ENCODE peak calls at places on chromosomes 16 and 17, in six cellular contexts. One of them, this sample, is unnamed.
A peak's percentile ranks its signal among the peaks of the same experiment; 100 is the strongest.

GRCh38 chr16:78072275-78072674 is 27.2 kb upstream of the WWOX start:
- DNase-seq in stimulated activated CD4-positive, alpha-beta T cell treated with anti-CD3 and anti-CD28 coated beads, Interleukin-1b, Interleukin-23, amount 100 ng/mL, for 4 hours: no peak
- DNase-seq in left ventricle myocardium inferior: no peak
- DNase-seq in GM12864: no peak
- DNase-seq in fibroblast of the aortic adventitia: no peak
- DNase-seq in activated effector memory CD4-positive, alpha-beta T cell treated with anti-CD3 and anti-CD28 coated beads, Interleukin-2, amount 50 U/mL, for 16 hours: no peak
- DNase-seq in this sample: no peak

GRCh38 chr16:57615813-57616212 is 12.6 kb upstream of the ADGRG1 start:
- DNase-seq in left ventricle myocardium inferior: no peak
- DNase-seq in stimulated activated CD4-positive, alpha-beta T cell treated with anti-CD3 and anti-CD28 coated beads, Interleukin-1b, Interleukin-23, amount 100 ng/mL, for 4 hours: no peak
- DNase-seq in GM12864: no peak
- DNase-seq in fibroblast of the aortic adventitia: no peak
- DNase-seq in activated effector memory CD4-positive, alpha-beta T cell treated with anti-CD3 and anti-CD28 coated beads, Interleukin-2, amount 50 U/mL, for 16 hours: peak; percentile 9
- DNase-seq in this sample: no peak

GRCh38 chr17:40517286-40517662 is 15.9 kb upstream of the TNS4 start:
- DNase-seq in stimulated activated CD4-positive, alpha-beta T cell treated with anti-CD3 and anti-CD28 coated beads, Interleukin-1b, Interleukin-23, amount 100 ng/mL, for 4 hours: no peak
- DNase-seq in fibroblast of the aortic adventitia: no peak
- DNase-seq in activated effector memory CD4-positive, alpha-beta T cell treated with anti-CD3 and anti-CD28 coated beads, Interleukin-2, amount 50 U/mL, for 16 hours: peak; percentile 33
- DNase-seq in GM12864: no peak
- DNase-seq in left ventricle myocardium inferior: no peak
- DNase-seq in this sample: no peak

GRCh38 chr17:80268427-80268826 is 7.8 kb downstream of the RNF213 start:
- DNase-seq in fibroblast of the aortic adventitia: no peak
- DNase-seq in left ventricle myocardium inferior: no peak
- DNase-seq in GM12864: no peak
- DNase-seq in activated effector memory CD4-positive, alpha-beta T cell treated with anti-CD3 and anti-CD28 coated beads, Interleukin-2, amount 50 U/mL, for 16 hours: no peak
- DNase-seq in stimulated activated CD4-positive, alpha-beta T cell treated with anti-CD3 and anti-CD28 coated beads, Interleukin-1b, Interleukin-23, amount 100 ng/mL, for 4 hours: no peak
- DNase-seq in this sample: no peak

GRCh38 chr17:45752246-45752645 is 31.9 kb upstream of the CRHR1 start:
- DNase-seq in left ventricle myocardium inferior: no peak
- DNase-seq in stimulated activated CD4-positive, alpha-beta T cell treated with anti-CD3 and anti-CD28 coated beads, Interleukin-1b, Interleukin-23, amount 100 ng/mL, for 4 hours: no peak
- DNase-seq in fibroblast of the aortic adventitia: no peak
- DNase-seq in GM12864: no peak
- DNase-seq in activated effector memory CD4-positive, alpha-beta T cell treated with anti-CD3 and anti-CD28 coated beads, Interleukin-2, amount 50 U/mL, for 16 hours: no peak
- DNase-seq in this sample: no peak

GRCh38 chr17:74433421-74434121 is 1.7 kb downstream of the GPRC5C start:
- DNase-seq in fibroblast of the aortic adventitia: no peak
- DNase-seq in left ventricle myocardium inferior: no peak
- DNase-seq in stimulated activated CD4-positive, alpha-beta T cell treated with anti-CD3 and anti-CD28 coated beads, Interleukin-1b, Interleukin-23, amount 100 ng/mL, for 4 hours: no peak
- DNase-seq in GM12864: no peak
- DNase-seq in activated effector memory CD4-positive, alpha-beta T cell treated with anti-CD3 and anti-CD28 coated beads, Interleukin-2, amount 50 U/mL, for 16 hours: no peak
- DNase-seq in this sample: no peak

GRCh38 chr16:86868070-86868469 is 289.7 kb downstream of the FOXL1 start:
- DNase-seq in GM12864: no peak
- DNase-seq in activated effector memory CD4-positive, alpha-beta T cell treated with anti-CD3 and anti-CD28 coated beads, Interleukin-2, amount 50 U/mL, for 16 hours: no peak
- DNase-seq in stimulated activated CD4-positive, alpha-beta T cell treated with anti-CD3 and anti-CD28 coated beads, Interleukin-1b, Interleukin-23, amount 100 ng/mL, for 4 hours: no peak
- DNase-seq in left ventricle myocardium inferior: no peak
- DNase-seq in fibroblast of the aortic adventitia: no peak
- DNase-seq in this sample: no peak

GRCh38 chr17:56322991-56323390 is 169.7 kb downstream of the ANKFN1 start:
- DNase-seq in GM12864: no peak
- DNase-seq in activated effector memory CD4-positive, alpha-beta T cell treated with anti-CD3 and anti-CD28 coated beads, Interleukin-2, amount 50 U/mL, for 16 hours: no peak
- DNase-seq in stimulated activated CD4-positive, alpha-beta T cell treated with anti-CD3 and anti-CD28 coated beads, Interleukin-1b, Interleukin-23, amount 100 ng/mL, for 4 hours: no peak
- DNase-seq in left ventricle myocardium inferior: no peak
- DNase-seq in fibroblast of the aortic adventitia: no peak
- DNase-seq in this sample: no peak

GRCh38 chr17:30173649-30174048 is 57.0 kb downstream of the NSRP1 start:
- DNase-seq in activated effector memory CD4-positive, alpha-beta T cell treated with anti-CD3 and anti-CD28 coated beads, Interleukin-2, amount 50 U/mL, for 16 hours: no peak
- DNase-seq in left ventricle myocardium inferior: no peak
- DNase-seq in GM12864: peak; percentile 31
- DNase-seq in stimulated activated CD4-positive, alpha-beta T cell treated with anti-CD3 and anti-CD28 coated beads, Interleukin-1b, Interleukin-23, amount 100 ng/mL, for 4 hours: no peak
- DNase-seq in fibroblast of the aortic adventitia: peak; percentile 28
- DNase-seq in this sample: no peak

GRCh38 chr17:56595831-56596740 is 2.6 kb downstream of the NOG start:
- DNase-seq in activated effector memory CD4-positive, alpha-beta T cell treated with anti-CD3 and anti-CD28 coated beads, Interleukin-2, amount 50 U/mL, for 16 hours: no peak
- DNase-seq in left ventricle myocardium inferior: no peak
- DNase-seq in fibroblast of the aortic adventitia: no peak
- DNase-seq in GM12864: no peak
- DNase-seq in stimulated activated CD4-positive, alpha-beta T cell treated with anti-CD3 and anti-CD28 coated beads, Interleukin-1b, Interleukin-23, amount 100 ng/mL, for 4 hours: no peak
- DNase-seq in this sample: no peak

GRCh38 chr16:68645494-68646388 is 631 bp downstream of the CDH3 start:
- DNase-seq in activated effector memory CD4-positive, alpha-beta T cell treated with anti-CD3 and anti-CD28 coated beads, Interleukin-2, amount 50 U/mL, for 16 hours: no peak
- DNase-seq in left ventricle myocardium inferior: no peak
- DNase-seq in fibroblast of the aortic adventitia: no peak
- DNase-seq in GM12864: no peak
- DNase-seq in stimulated activated CD4-positive, alpha-beta T cell treated with anti-CD3 and anti-CD28 coated beads, Interleukin-1b, Interleukin-23, amount 100 ng/mL, for 4 hours: no peak
- DNase-seq in this sample: no peak

GRCh38 chr16:50288920-50289319 is 22.6 kb downstream of the ADCY7 start:
- DNase-seq in left ventricle myocardium inferior: no peak
- DNase-seq in activated effector memory CD4-positive, alpha-beta T cell treated with anti-CD3 and anti-CD28 coated beads, Interleukin-2, amount 50 U/mL, for 16 hours: no peak
- DNase-seq in GM12864: no peak
- DNase-seq in stimulated activated CD4-positive, alpha-beta T cell treated with anti-CD3 and anti-CD28 coated beads, Interleukin-1b, Interleukin-23, amount 100 ng/mL, for 4 hours: no peak
- DNase-seq in fibroblast of the aortic adventitia: no peak
- DNase-seq in this sample: no peak

GRCh38 chr17:39487946-39488345 is 26.7 kb downstream of the CDK12 start:
- DNase-seq in stimulated activated CD4-positive, alpha-beta T cell treated with anti-CD3 and anti-CD28 coated beads, Interleukin-1b, Interleukin-23, amount 100 ng/mL, for 4 hours: no peak
- DNase-seq in activated effector memory CD4-positive, alpha-beta T cell treated with anti-CD3 and anti-CD28 coated beads, Interleukin-2, amount 50 U/mL, for 16 hours: peak; percentile 22
- DNase-seq in fibroblast of the aortic adventitia: no peak
- DNase-seq in left ventricle myocardium inferior: no peak
- DNase-seq in GM12864: no peak
- DNase-seq in this sample: no peak

GRCh38 chr16:11359370-11359769 is 14.1 kb downstream of the RMI2 start:
- DNase-seq in GM12864: no peak
- DNase-seq in fibroblast of the aortic adventitia: peak; percentile 32
- DNase-seq in left ventricle myocardium inferior: no peak
- DNase-seq in activated effector memory CD4-positive, alpha-beta T cell treated with anti-CD3 and anti-CD28 coated beads, Interleukin-2, amount 50 U/mL, for 16 hours: no peak
- DNase-seq in stimulated activated CD4-positive, alpha-beta T cell treated with anti-CD3 and anti-CD28 coated beads, Interleukin-1b, Interleukin-23, amount 100 ng/mL, for 4 hours: no peak
- DNase-seq in this sample: no peak

GRCh38 chr16:63061319-63061718 is 1025.1 kb upstream of the CDH8 start:
- DNase-seq in activated effector memory CD4-positive, alpha-beta T cell treated with anti-CD3 and anti-CD28 coated beads, Interleukin-2, amount 50 U/mL, for 16 hours: no peak
- DNase-seq in left ventricle myocardium inferior: no peak
- DNase-seq in fibroblast of the aortic adventitia: no peak
- DNase-seq in GM12864: no peak
- DNase-seq in stimulated activated CD4-positive, alpha-beta T cell treated with anti-CD3 and anti-CD28 coated beads, Interleukin-1b, Interleukin-23, amount 100 ng/mL, for 4 hours: no peak
- DNase-seq in this sample: no peak

GRCh38 chr16:1906846-1907165 is 11.4 kb downstream of the HS3ST6 start:
- DNase-seq in fibroblast of the aortic adventitia: no peak
- DNase-seq in activated effector memory CD4-positive, alpha-beta T cell treated with anti-CD3 and anti-CD28 coated beads, Interleukin-2, amount 50 U/mL, for 16 hours: no peak
- DNase-seq in stimulated activated CD4-positive, alpha-beta T cell treated with anti-CD3 and anti-CD28 coated beads, Interleukin-1b, Interleukin-23, amount 100 ng/mL, for 4 hours: no peak
- DNase-seq in left ventricle myocardium inferior: no peak
- DNase-seq in GM12864: no peak
- DNase-seq in this sample: peak; percentile 9

GRCh38 chr16:87922250-87922871 is 14.0 kb downstream of the CA5A start:
- DNase-seq in left ventricle myocardium inferior: peak; percentile 64
- DNase-seq in fibroblast of the aortic adventitia: no peak
- DNase-seq in GM12864: no peak
- DNase-seq in activated effector memory CD4-positive, alpha-beta T cell treated with anti-CD3 and anti-CD28 coated beads, Interleukin-2, amount 50 U/mL, for 16 hours: no peak
- DNase-seq in stimulated activated CD4-positive, alpha-beta T cell treated with anti-CD3 and anti-CD28 coated beads, Interleukin-1b, Interleukin-23, amount 100 ng/mL, for 4 hours: no peak
- DNase-seq in this sample: no peak

GRCh38 chr16:70460737-70461261 is 6.4 kb downstream of the FCSK start:
- DNase-seq in stimulated activated CD4-positive, alpha-beta T cell treated with anti-CD3 and anti-CD28 coated beads, Interleukin-1b, Interleukin-23, amount 100 ng/mL, for 4 hours: no peak
- DNase-seq in GM12864: no peak
- DNase-seq in left ventricle myocardium inferior: no peak
- DNase-seq in activated effector memory CD4-positive, alpha-beta T cell treated with anti-CD3 and anti-CD28 coated beads, Interleukin-2, amount 50 U/mL, for 16 hours: no peak
- DNase-seq in fibroblast of the aortic adventitia: no peak
- DNase-seq in this sample: no peak

GRCh38 chr17:44842748-44843147 is 4.9 kb upstream of the HIGD1B start:
- DNase-seq in fibroblast of the aortic adventitia: no peak
- DNase-seq in GM12864: no peak
- DNase-seq in activated effector memory CD4-positive, alpha-beta T cell treated with anti-CD3 and anti-CD28 coated beads, Interleukin-2, amount 50 U/mL, for 16 hours: no peak
- DNase-seq in left ventricle myocardium inferior: no peak
- DNase-seq in stimulated activated CD4-positive, alpha-beta T cell treated with anti-CD3 and anti-CD28 coated beads, Interleukin-1b, Interleukin-23, amount 100 ng/mL, for 4 hours: no peak
- DNase-seq in this sample: no peak

GRCh38 chr16:86566601-86566965 is at the start of gene FOXC2:
- DNase-seq in GM12864: no peak
- DNase-seq in left ventricle myocardium inferior: peak; percentile 92
- DNase-seq in activated effector memory CD4-positive, alpha-beta T cell treated with anti-CD3 and anti-CD28 coated beads, Interleukin-2, amount 50 U/mL, for 16 hours: peak; percentile 80
- DNase-seq in fibroblast of the aortic adventitia: peak; percentile 96
- DNase-seq in stimulated activated CD4-positive, alpha-beta T cell treated with anti-CD3 and anti-CD28 coated beads, Interleukin-1b, Interleukin-23, amount 100 ng/mL, for 4 hours: peak; percentile 54
- DNase-seq in this sample: no peak

GRCh38 chr16:73890524-73891500 is 405.8 kb upstream of the PSMD7 start:
- DNase-seq in GM12864: no peak
- DNase-seq in left ventricle myocardium inferior: no peak
- DNase-seq in stimulated activated CD4-positive, alpha-beta T cell treated with anti-CD3 and anti-CD28 coated beads, Interleukin-1b, Interleukin-23, amount 100 ng/mL, for 4 hours: no peak
- DNase-seq in fibroblast of the aortic adventitia: no peak
- DNase-seq in activated effector memory CD4-positive, alpha-beta T cell treated with anti-CD3 and anti-CD28 coated beads, Interleukin-2, amount 50 U/mL, for 16 hours: no peak
- DNase-seq in this sample: no peak

This sample was measured in memory B cell.